ENCODE peak calls at places on chromosome 2, in six cellular contexts. V is heart left ventricle, K is MM.1S, R is hepatocyte, S is suprapubic skin, P is fibroblast of lung. A is an unnamed sample. For H3K4me1, the result is how much of the 10 kb centered on the place peaks cover.

GRCh38 chr2:25899404-25899925 is 21.2 kb upstream of the ASXL2 start:
- DNase-seq in V (no peak), K (no peak), R (no peak), S (no peak), P (peak), A (no peak)

GRCh38 chr2:11373096-11373495 is 28.7 kb upstream of the ROCK2 start:
- DNase-seq in V (no peak), K (peak), R (no peak), S (no peak), P (no peak), A (no peak)

GRCh38 chr2:56448999-56449431 is 265.2 kb downstream of the CCDC85A start:
- DNase-seq in V (no peak), K (no peak), R (peak), S (no peak), P (no peak), A (no peak)

GRCh38 chr2:113806217-113806913 is 49.9 kb upstream of the SLC35F5 start:
- DNase-seq in V (no peak), K (no peak), R (peak), S (no peak), P (no peak), A (no peak)

GRCh38 chr2:10338242-10339188 is 35.8 kb downstream of the HPCAL1 start:
- DNase-seq in V (no peak), K (no peak), R (no peak), S (no peak), P (no peak), A (no peak)

GRCh38 chr2:65479528-65479927 is 47.1 kb upstream of the SPRED2 start:
- DNase-seq in V (peak), K (no peak), R (no peak), S (no peak), P (no peak), A (no peak)

GRCh38 chr2:10798783-10799182 is 13.8 kb downstream of the PDIA6 start:
- DNase-seq in V (no peak), K (no peak), R (no peak), S (no peak), P (no peak), A (no peak)

GRCh38 chr2:207929923-207930322 is 95.4 kb downstream of the PLEKHM3 start:
- DNase-seq in V (no peak), K (no peak), R (no peak), S (no peak), P (no peak), A (no peak)

GRCh38 chr2:88177556-88177955 is 7.4 kb downstream of the THNSL2 start:
- DNase-seq in V (no peak), K (peak), R (no peak), S (no peak), P (no peak), A (no peak)

GRCh38 chr2:72985136-72985535 is 67.8 kb downstream of the EMX1 start:
- DNase-seq in V (peak), K (no peak), R (no peak), S (no peak), P (no peak), A (no peak)

GRCh38 chr2:240141736-240142135 is 1.3 kb upstream of the OTOS start:
- DNase-seq in V (peak), K (no peak), R (no peak), S (no peak), P (no peak), A (peak)

GRCh38 chr2:239580199-239580527 is 179.3 kb upstream of the HDAC4 start:
- DNase-seq in V (peak), K (no peak), R (no peak), S (no peak), P (no peak), A (no peak)

DNA sequence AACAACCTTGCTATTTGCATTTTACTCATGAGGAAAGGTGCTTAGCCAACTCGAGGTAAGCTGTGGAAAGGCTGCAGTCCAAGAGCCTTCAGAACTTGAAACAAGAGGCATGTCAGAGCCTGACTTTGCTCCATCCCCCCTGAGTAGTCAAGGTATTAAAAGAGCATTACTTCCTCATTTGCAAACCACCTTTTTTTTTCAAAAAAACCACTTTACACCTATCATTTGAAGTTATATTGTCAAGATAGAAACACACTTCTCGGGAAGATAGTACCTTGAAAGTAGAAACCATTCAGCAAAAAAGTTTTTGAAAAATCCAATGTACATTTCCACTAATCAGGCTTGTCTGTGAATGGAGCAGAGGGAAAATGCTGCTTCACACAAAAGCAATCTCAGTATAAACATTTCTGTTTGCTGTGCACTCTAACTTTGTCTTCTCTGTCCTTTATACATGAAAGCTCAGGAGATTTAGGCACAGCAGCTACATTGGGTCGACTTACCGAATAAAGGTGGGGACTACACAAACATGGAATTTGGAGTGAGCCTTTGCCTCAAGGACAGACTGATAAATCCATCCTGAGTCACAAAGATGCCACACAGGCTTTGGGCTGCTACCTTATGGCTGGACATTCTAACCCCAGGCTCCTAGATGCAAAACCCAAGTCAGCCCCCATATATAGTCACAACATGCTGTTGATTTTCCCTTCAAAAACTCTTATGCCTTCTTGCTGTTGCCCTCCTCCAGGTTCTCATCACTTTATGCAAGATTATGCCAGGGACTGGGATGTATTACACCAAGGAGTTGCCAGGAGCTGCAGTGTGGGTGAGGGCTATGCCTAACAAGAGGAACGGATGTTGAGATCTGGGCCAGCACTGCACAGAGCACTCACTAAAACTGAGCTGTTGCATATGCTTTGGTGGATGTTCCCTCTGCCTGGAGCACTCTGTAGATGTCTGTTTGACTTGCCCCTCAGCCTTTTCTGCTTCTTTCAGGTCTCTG is 41.4 kb upstream of the EML4 start:
- DNase-seq in V (no peak), K (peak), R (no peak), S (no peak), P (no peak), A (no peak)
- H3K4me1 ChIP-seq in V (under half), K (half or more), R (under half), S (half or more), P (under half), A (half or more)

GRCh38 chr2:217899231-217900009 is 103.4 kb downstream of the TNS1 start:
- DNase-seq in V (no peak), K (peak), R (peak), S (peak), P (peak), A (peak)
- TF ChIP-seq CTCF in V (peak), K (peak), R (peak), S (peak), P (peak), A (peak)

DNA sequence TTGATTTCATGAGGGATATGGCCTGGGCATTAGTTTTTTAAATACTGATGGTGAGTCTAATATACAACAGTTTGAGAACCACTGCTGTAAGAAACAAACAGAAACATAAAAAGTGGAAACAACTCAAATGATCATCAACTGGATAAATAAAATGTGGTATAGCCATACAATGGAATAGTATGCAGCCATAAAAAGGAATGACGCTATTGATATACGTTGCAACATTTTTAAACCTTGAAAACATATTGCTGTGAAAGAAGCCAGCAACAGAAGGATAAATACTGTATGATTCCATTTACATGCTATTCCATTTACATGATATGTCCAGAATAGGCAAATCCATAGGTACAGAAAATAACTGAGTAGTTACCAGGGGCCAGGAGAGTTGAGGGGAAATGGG is 6.5 kb downstream of the NFE2L2 start:
- DNase-seq in V (no peak), K (no peak), R (no peak), S (no peak), P (no peak), A (no peak)
- H3K4me1 ChIP-seq in V (half or more), K (under half), R (half or more), S (half or more), P (under half), A (under half)

DNA sequence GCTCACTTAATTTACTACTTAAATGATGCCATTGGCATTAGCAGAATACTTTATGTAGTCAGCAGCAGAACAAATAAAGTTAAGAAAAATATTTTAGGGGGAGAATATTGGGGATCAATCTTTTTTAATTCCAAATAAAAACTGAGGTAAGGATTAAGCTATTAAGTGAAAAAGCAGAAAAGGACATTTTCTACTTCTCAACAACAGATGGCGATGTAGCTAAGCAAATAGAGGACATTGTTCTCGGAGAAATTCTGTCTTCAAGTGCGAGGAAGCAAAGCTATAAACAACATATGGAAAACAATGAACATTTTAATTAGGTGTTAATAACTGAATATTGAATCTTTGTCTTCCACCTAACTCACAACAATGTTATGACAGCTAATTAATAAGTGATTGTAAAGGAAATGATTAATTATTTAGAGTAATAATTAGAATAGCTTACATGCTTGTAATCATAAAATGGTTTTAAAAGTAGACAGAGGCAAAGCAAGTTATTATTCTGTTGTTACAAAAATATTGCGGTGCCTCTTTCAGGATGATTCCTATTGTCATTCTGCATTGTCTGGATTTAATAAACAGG is 32.8 kb upstream of the CCDC93 start:
- DNase-seq in V (no peak), K (peak), R (peak), S (no peak), P (peak), A (no peak)
- TF ChIP-seq CTCF in V (peak), K (peak), R (peak), S (peak), P (peak), A (peak)

DNA sequence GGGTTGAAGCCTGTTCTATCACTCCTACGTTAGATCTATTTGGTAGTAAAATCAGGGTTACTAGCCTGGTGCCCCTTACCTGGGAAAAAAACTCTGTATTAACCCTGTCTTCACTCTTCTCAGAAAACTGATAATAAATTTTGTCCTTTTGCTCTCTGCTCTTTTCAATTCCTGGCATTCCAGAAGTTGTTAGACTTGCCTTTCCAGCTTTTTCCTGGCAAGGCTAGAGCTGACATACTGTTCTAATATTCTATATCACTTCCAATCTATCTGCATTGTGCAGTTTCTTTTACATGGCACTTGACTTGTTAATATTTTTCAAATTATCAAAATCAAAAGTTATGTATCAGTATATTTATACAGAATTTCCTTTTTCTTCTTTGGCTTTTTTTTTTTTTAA is 162.2 kb downstream of the FIGN start:
- DNase-seq in V (no peak), K (no peak), R (no peak), S (no peak), P (no peak), A (no peak)
- H3K4me1 ChIP-seq in V (under half), K (under half), R (under half), S (under half), P (under half), A (under half)

GRCh38 chr2:101961287-101962242 is 30.2 kb upstream of the IL1R2 start:
- DNase-seq in V (peak), K (no peak), R (peak), S (peak), P (peak), A (no peak)
- TF ChIP-seq CTCF in V (no peak), K (no peak), R (no peak), S (peak), P (peak), A (no peak)

GRCh38 chr2:109335586-109336266 is 206.7 kb downstream of the SH3RF3 start:
- DNase-seq in V (no peak), K (peak), R (no peak), S (no peak), P (peak), A (no peak)
- H3K4me1 ChIP-seq in V (under half), K (half or more), R (under half), S (under half), P (under half), A (under half)

A was measured in BE2C.